ENCODE peak calls at places on chromosome 20, in ten cellular contexts. One of them, this sample, is unnamed.

GRCh38 chr20:49534314-49534713 is 33.6 kb downstream of the PTGIS start:
- DNase-seq in SK-N-SH: peak; percentile 79
- DNase-seq in DND-41: peak; percentile 79
- DNase-seq in mesenchymal stem cell: peak; percentile 60
- DNase-seq in keratinocyte: peak; percentile 2
- DNase-seq in PC-3: peak; percentile 88
- DNase-seq in neuronal stem cell: peak; percentile 67
- DNase-seq in PC-9: peak; percentile 59
- DNase-seq in GM23248: peak; percentile 69
- DNase-seq in OCI-LY7: peak; percentile 81
- DNase-seq in this sample: peak; percentile 81

GRCh38 chr20:22866757-22867425 is 168.2 kb upstream of the SSTR4 start:
- DNase-seq in keratinocyte: no peak
- DNase-seq in GM23248: peak; percentile 11
- DNase-seq in PC-9: no peak
- DNase-seq in OCI-LY7: no peak
- DNase-seq in DND-41: no peak
- DNase-seq in SK-N-SH: no peak
- DNase-seq in neuronal stem cell: no peak
- DNase-seq in mesenchymal stem cell: peak; percentile 28
- DNase-seq in PC-3: no peak
- DNase-seq in this sample: no peak

GRCh38 chr20:34069341-34070078 is 42.5 kb downstream of the EIF2S2 start:
- DNase-seq in neuronal stem cell: peak; percentile 83
- DNase-seq in PC-3: peak; percentile 91
- DNase-seq in mesenchymal stem cell: peak; percentile 83
- DNase-seq in keratinocyte: no peak
- DNase-seq in OCI-LY7: peak; percentile 84
- DNase-seq in DND-41: peak; percentile 61
- DNase-seq in GM23248: peak; percentile 88
- DNase-seq in PC-9: peak; percentile 70
- DNase-seq in SK-N-SH: peak; percentile 80
- DNase-seq in this sample: peak; percentile 86

GRCh38 chr20:603116-603640 is 6.9 kb downstream of the TCF15 start:
- DNase-seq in DND-41: no peak
- DNase-seq in GM23248: no peak
- DNase-seq in mesenchymal stem cell: no peak
- DNase-seq in PC-9: no peak
- DNase-seq in neuronal stem cell: no peak
- DNase-seq in keratinocyte: no peak
- DNase-seq in OCI-LY7: no peak
- DNase-seq in SK-N-SH: no peak
- DNase-seq in PC-3: no peak
- DNase-seq in this sample: no peak

GRCh38 chr20:32155017-32155965 is 45.8 kb downstream of the TM9SF4 start:
- DNase-seq in neuronal stem cell: peak; percentile 48
- DNase-seq in mesenchymal stem cell: peak; percentile 92
- DNase-seq in GM23248: peak; percentile 83
- DNase-seq in SK-N-SH: peak; percentile 54
- DNase-seq in PC-3: peak; percentile 73
- DNase-seq in DND-41: peak; percentile 22
- DNase-seq in keratinocyte: no peak
- DNase-seq in OCI-LY7: peak; percentile 57
- DNase-seq in PC-9: no peak
- DNase-seq in this sample: peak; percentile 84

GRCh38 chr20:48166082-48166835 is 381.0 kb upstream of the SULF2 start:
- DNase-seq in mesenchymal stem cell: no peak
- DNase-seq in SK-N-SH: no peak
- DNase-seq in keratinocyte: no peak
- DNase-seq in DND-41: no peak
- DNase-seq in PC-9: peak; percentile 55
- DNase-seq in GM23248: no peak
- DNase-seq in neuronal stem cell: no peak
- DNase-seq in OCI-LY7: no peak
- DNase-seq in PC-3: peak; percentile 28
- DNase-seq in this sample: no peak

GRCh38 chr20:36745234-36745926 is 510 bp downstream of the NDRG3 start:
- DNase-seq in PC-3: no peak
- DNase-seq in DND-41: no peak
- DNase-seq in PC-9: no peak
- DNase-seq in OCI-LY7: peak; percentile 69
- DNase-seq in GM23248: peak; percentile 45
- DNase-seq in keratinocyte: no peak
- DNase-seq in SK-N-SH: no peak
- DNase-seq in mesenchymal stem cell: peak; percentile 27
- DNase-seq in neuronal stem cell: no peak
- DNase-seq in this sample: peak; percentile 26

GRCh38 chr20:31605902-31606677 is 1.0 kb downstream of the ID1 start:
- DNase-seq in mesenchymal stem cell: peak; percentile 52
- DNase-seq in OCI-LY7: no peak
- DNase-seq in PC-3: peak; percentile 19
- DNase-seq in keratinocyte: no peak
- DNase-seq in SK-N-SH: peak; percentile 52
- DNase-seq in GM23248: peak; percentile 60
- DNase-seq in PC-9: no peak
- DNase-seq in neuronal stem cell: no peak
- DNase-seq in DND-41: no peak
- DNase-seq in this sample: peak; percentile 69

GRCh38 chr20:17648782-17649730 is 33.0 kb downstream of the RRBP1 start:
- DNase-seq in mesenchymal stem cell: peak; percentile 57
- DNase-seq in PC-3: peak; percentile 18
- DNase-seq in neuronal stem cell: no peak
- DNase-seq in SK-N-SH: peak; percentile 53
- DNase-seq in OCI-LY7: peak; percentile 67
- DNase-seq in keratinocyte: no peak
- DNase-seq in DND-41: no peak
- DNase-seq in GM23248: no peak
- DNase-seq in PC-9: no peak
- DNase-seq in this sample: peak; percentile 62

GRCh38 chr20:39433461-39433860 is 471.3 kb downstream of the DHX35 start:
- DNase-seq in PC-3: no peak
- DNase-seq in GM23248: no peak
- DNase-seq in OCI-LY7: no peak
- DNase-seq in SK-N-SH: no peak
- DNase-seq in DND-41: no peak
- DNase-seq in PC-9: no peak
- DNase-seq in neuronal stem cell: no peak
- DNase-seq in mesenchymal stem cell: no peak
- DNase-seq in keratinocyte: no peak
- DNase-seq in this sample: no peak

GRCh38 chr20:21715193-21715881 is 9.9 kb downstream of the PAX1 start:
- DNase-seq in neuronal stem cell: no peak
- DNase-seq in PC-3: no peak
- DNase-seq in OCI-LY7: no peak
- DNase-seq in SK-N-SH: no peak
- DNase-seq in mesenchymal stem cell: no peak
- DNase-seq in GM23248: no peak
- DNase-seq in DND-41: no peak
- DNase-seq in PC-9: no peak
- DNase-seq in keratinocyte: no peak
- DNase-seq in this sample: no peak

GRCh38 chr20:23049201-23049932 is at the start of gene THBD:
- DNase-seq in keratinocyte: peak; percentile 35
- DNase-seq in mesenchymal stem cell: peak; percentile 86
- DNase-seq in OCI-LY7: no peak
- DNase-seq in SK-N-SH: no peak
- DNase-seq in PC-9: peak; percentile 72
- DNase-seq in DND-41: no peak
- DNase-seq in neuronal stem cell: peak; percentile 30
- DNase-seq in GM23248: peak; percentile 85
- DNase-seq in PC-3: peak; percentile 73
- DNase-seq in this sample: peak; percentile 64

GRCh38 chr20:48308882-48309281 is 518.9 kb downstream of the PREX1 start:
- DNase-seq in SK-N-SH: no peak
- DNase-seq in mesenchymal stem cell: no peak
- DNase-seq in keratinocyte: no peak
- DNase-seq in neuronal stem cell: no peak
- DNase-seq in GM23248: no peak
- DNase-seq in OCI-LY7: no peak
- DNase-seq in PC-9: no peak
- DNase-seq in PC-3: no peak
- DNase-seq in DND-41: no peak
- DNase-seq in this sample: no peak

GRCh38 chr20:7692478-7692877 is 247.8 kb downstream of the HAO1 start:
- DNase-seq in GM23248: no peak
- DNase-seq in DND-41: no peak
- DNase-seq in SK-N-SH: no peak
- DNase-seq in keratinocyte: no peak
- DNase-seq in neuronal stem cell: no peak
- DNase-seq in PC-9: no peak
- DNase-seq in OCI-LY7: no peak
- DNase-seq in mesenchymal stem cell: no peak
- DNase-seq in PC-3: peak; percentile 76
- DNase-seq in this sample: no peak

DNA sequence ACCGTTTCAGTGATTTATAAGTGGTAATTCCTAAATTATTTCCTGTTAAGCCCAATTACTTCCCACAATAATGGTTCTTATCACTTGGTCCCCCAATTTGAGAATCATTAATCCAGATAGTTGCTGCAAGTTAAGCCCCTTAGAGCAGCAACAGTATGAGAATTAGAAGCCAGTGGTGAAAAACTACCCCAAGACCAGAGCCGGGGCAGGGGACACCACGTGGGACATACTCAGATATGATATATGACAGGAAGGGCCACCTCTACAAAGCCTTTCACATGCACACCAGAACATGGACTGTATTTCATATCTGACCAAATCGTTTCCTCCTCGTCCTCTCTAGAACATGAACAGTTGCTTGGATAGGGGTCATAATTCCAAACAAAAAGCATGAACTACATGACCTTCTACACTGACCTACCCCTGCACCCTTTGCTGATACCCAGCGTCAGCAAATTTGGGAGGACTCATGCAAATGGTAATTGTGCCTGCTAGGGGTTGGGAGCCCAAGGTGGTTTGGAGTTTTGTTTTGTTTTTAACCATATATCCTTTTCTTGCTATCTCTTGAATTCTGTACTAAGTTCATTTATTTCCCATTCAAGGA is 3.9 kb downstream of the JAG1 start:
- DNase-seq in neuronal stem cell: no peak
- DNase-seq in DND-41: no peak
- DNase-seq in GM23248: no peak
- DNase-seq in OCI-LY7: no peak
- DNase-seq in SK-N-SH: no peak
- DNase-seq in keratinocyte: no peak
- DNase-seq in PC-9: no peak
- DNase-seq in PC-3: no peak
- DNase-seq in mesenchymal stem cell: no peak
- DNase-seq in this sample: no peak
- H3K4me2 ChIP-seq in neuronal stem cell: peak overlapping the region; percentile 48
- H3K4me2 ChIP-seq in DND-41: no peak overlapping the region
- H3K4me2 ChIP-seq in GM23248: no peak overlapping the region
- H3K4me2 ChIP-seq in OCI-LY7: peak overlapping the region; percentile 83
- H3K4me2 ChIP-seq in SK-N-SH: peak overlapping the region; percentile 80
- H3K4me2 ChIP-seq in keratinocyte: peak overlapping the region; percentile 100
- H3K4me2 ChIP-seq in PC-9: peak overlapping the region; percentile 79
- H3K4me2 ChIP-seq in PC-3: peak overlapping the region; percentile 89
- H3K4me2 ChIP-seq in mesenchymal stem cell: peak overlapping the region; percentile 9
- H3K4me2 ChIP-seq in this sample: peak overlapping the region; percentile 93

DNA sequence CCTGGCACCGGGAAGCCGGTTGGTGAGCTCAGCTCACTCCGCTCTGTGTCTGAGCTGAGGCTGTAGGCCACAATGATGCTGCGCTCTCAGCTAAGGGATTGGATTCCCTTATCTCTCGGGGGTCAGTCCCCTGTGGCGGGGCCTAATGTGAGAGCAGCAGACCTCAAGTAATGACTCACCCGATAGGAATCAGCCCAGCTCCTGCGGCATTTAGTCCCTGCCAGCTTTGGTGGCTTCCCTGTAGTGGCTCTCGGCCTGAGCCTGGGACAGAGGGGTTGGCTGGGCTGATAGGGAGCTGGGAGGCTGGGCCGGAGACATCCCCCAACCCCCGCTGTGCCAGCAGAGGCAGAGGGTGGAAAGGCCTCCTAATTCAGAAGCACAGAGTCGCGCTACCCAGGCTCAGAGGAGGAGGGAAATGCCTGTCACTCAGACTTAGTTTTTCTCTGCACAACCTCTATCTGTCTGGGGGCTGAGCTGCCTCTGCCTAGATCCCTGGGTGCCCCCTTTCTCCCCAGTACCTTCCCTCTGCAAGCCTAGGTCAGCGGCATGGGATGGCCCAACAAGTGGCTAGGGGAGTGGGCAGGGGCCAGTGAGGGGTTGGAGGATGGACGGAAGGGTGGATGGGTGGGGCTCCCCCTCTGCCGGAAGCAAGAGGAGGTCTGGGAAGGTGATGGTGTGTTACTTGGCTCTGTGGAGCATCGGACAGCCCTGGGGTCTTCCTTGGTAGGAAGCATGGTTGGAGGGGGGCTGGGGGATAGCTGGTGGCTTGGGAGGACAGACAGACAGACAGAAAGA is 92.2 kb downstream of the CDH22 start:
- DNase-seq in DND-41: no peak
- DNase-seq in GM23248: peak; percentile 15
- DNase-seq in PC-3: peak; percentile 65
- DNase-seq in PC-9: peak; percentile 85
- DNase-seq in OCI-LY7: no peak
- DNase-seq in neuronal stem cell: peak; percentile 75
- DNase-seq in keratinocyte: no peak
- DNase-seq in SK-N-SH: peak; percentile 93
- DNase-seq in mesenchymal stem cell: peak; percentile 77
- DNase-seq in this sample: peak; percentile 87
- H2AFZ ChIP-seq in DND-41: no peak overlapping the region
- H2AFZ ChIP-seq in GM23248: no peak overlapping the region
- H2AFZ ChIP-seq in PC-3: no peak overlapping the region
- H2AFZ ChIP-seq in PC-9: no peak overlapping the region
- H2AFZ ChIP-seq in OCI-LY7: no peak overlapping the region
- H2AFZ ChIP-seq in neuronal stem cell: peak overlapping the region; percentile 41
- H2AFZ ChIP-seq in keratinocyte: no peak overlapping the region
- H2AFZ ChIP-seq in SK-N-SH: no peak overlapping the region
- H2AFZ ChIP-seq in mesenchymal stem cell: no peak overlapping the region
- H2AFZ ChIP-seq in this sample: peak overlapping the region; percentile 48

GRCh38 chr20:2839732-2840137 is 720 bp downstream of the PCED1A start:
- DNase-seq in DND-41: peak; percentile 5
- DNase-seq in mesenchymal stem cell: no peak
- DNase-seq in GM23248: no peak
- DNase-seq in neuronal stem cell: no peak
- DNase-seq in PC-3: no peak
- DNase-seq in PC-9: no peak
- DNase-seq in OCI-LY7: no peak
- DNase-seq in SK-N-SH: no peak
- DNase-seq in keratinocyte: no peak
- DNase-seq in this sample: no peak
- H3K4me3 ChIP-seq in DND-41: no peak overlapping the region
- H3K4me3 ChIP-seq in mesenchymal stem cell: peak overlapping the region; percentile 92
- H3K4me3 ChIP-seq in GM23248: peak overlapping the region; percentile 90
- H3K4me3 ChIP-seq in neuronal stem cell: peak overlapping the region; percentile 91
- H3K4me3 ChIP-seq in PC-3: peak overlapping the region; percentile 80
- H3K4me3 ChIP-seq in PC-9: peak overlapping the region; percentile 100
- H3K4me3 ChIP-seq in OCI-LY7: peak overlapping the region; percentile 92
- H3K4me3 ChIP-seq in SK-N-SH: peak overlapping the region; percentile 93
- H3K4me3 ChIP-seq in keratinocyte: peak overlapping the region; percentile 29
- H3K4me3 ChIP-seq in this sample: peak overlapping the region; percentile 78

DNA sequence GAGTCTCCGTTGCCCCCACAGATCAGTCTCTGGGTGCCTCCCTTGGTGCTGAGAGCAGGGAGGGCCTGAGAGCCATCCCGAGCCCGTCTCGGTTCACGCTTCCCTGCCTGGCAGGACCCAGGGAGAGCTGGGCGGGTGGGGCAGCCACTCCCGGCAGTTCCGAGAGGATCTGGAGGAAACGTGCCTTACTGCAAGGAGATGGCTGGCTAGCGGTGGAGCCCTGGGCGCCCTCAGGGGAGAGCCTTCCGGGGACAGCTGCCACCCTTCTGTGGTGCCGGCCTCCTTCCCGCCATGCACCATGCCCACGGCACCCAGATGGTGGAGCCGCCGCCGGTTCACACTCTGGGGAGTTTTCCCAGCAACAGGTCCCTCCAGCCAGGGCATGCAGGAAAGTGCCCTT is 45.8 kb upstream of the SLCO4A1 start:
- DNase-seq in OCI-LY7: no peak
- DNase-seq in DND-41: no peak
- DNase-seq in PC-9: no peak
- DNase-seq in mesenchymal stem cell: no peak
- DNase-seq in GM23248: no peak
- DNase-seq in PC-3: no peak
- DNase-seq in SK-N-SH: no peak
- DNase-seq in neuronal stem cell: no peak
- DNase-seq in keratinocyte: no peak
- DNase-seq in this sample: no peak
- H3K4me2 ChIP-seq in OCI-LY7: no peak overlapping the region
- H3K4me2 ChIP-seq in DND-41: no peak overlapping the region
- H3K4me2 ChIP-seq in PC-9: no peak overlapping the region
- H3K4me2 ChIP-seq in mesenchymal stem cell: no peak overlapping the region
- H3K4me2 ChIP-seq in GM23248: no peak overlapping the region
- H3K4me2 ChIP-seq in PC-3: no peak overlapping the region
- H3K4me2 ChIP-seq in SK-N-SH: no peak overlapping the region
- H3K4me2 ChIP-seq in neuronal stem cell: no peak overlapping the region
- H3K4me2 ChIP-seq in keratinocyte: no peak overlapping the region
- H3K4me2 ChIP-seq in this sample: no peak overlapping the region